ENCODE peak calls at places on chromosome 1, in ten cellular contexts. E is T-helper 1 cell; Q is ACHN; C is activated CD4-positive, alpha-beta memory T cell treated with anti-CD3 and anti-CD28 coated beads for 36 hours; K is stimulated activated CD4-positive, alpha-beta T cell treated with anti-CD3 and anti-CD28 coated beads, Interleukin-15, amount 100 ng/mL, for 24 hours; S is cerebellum; D is colonic mucosa; Z is foreskin fibroblast; M is T-helper 9 cell; T is NCI-H2081 treated with DMSO at 0.1 percent for 48 hours. V is an unnamed sample.

GRCh38 chr1:215476541-215476940 is 90.6 kb upstream of the KCTD3 start:
- DNase-seq in E (no peak), Q (no peak), C (no peak), K (no peak), S (no peak), D (no peak), Z (peak; percentile 35), M (no peak), T (no peak), V (no peak)

GRCh38 chr1:205484985-205485967 is 19.2 kb upstream of the CDK18 start:
- DNase-seq in E (peak; percentile 38), Q (peak; percentile 72), C (peak; percentile 75), K (peak; percentile 70), S (peak; percentile 91), D (peak; percentile 72), Z (peak; percentile 83), M (peak; percentile 50), T (peak; percentile 56), V (peak; percentile 70)

GRCh38 chr1:50978144-50978851 is 8.3 kb downstream of the CDKN2C start:
- DNase-seq in E (no peak), Q (peak; percentile 79), C (peak; percentile 34), K (peak; percentile 48), S (peak; percentile 28), D (peak; percentile 76), Z (peak; percentile 72), M (no peak), T (peak; percentile 84), V (no peak)

GRCh38 chr1:74689800-74690696 is 16.5 kb upstream of the ERICH3 start:
- DNase-seq in E (no peak), Q (peak; percentile 53), C (peak; percentile 42), K (peak; percentile 39), S (peak; percentile 55), D (peak; percentile 49), Z (peak; percentile 73), M (peak; percentile 3), T (peak; percentile 27), V (peak; percentile 23)

GRCh38 chr1:41773144-41773571 is 145.6 kb downstream of the HIVEP3 start:
- DNase-seq in E (no peak), Q (no peak), C (no peak), K (no peak), S (peak; percentile 44), D (no peak), Z (peak; percentile 89), M (no peak), T (no peak), V (no peak)

GRCh38 chr1:234780531-234781162 is 170.7 kb upstream of the IRF2BP2 start:
- DNase-seq in E (no peak), Q (no peak), C (peak; percentile 14), K (no peak), S (peak; percentile 17), D (no peak), Z (no peak), M (no peak), T (no peak), V (no peak)

GRCh38 chr1:27823784-27824183 is 6.8 kb upstream of the PPP1R8 start:
- DNase-seq in E (no peak), Q (no peak), C (no peak), K (no peak), S (no peak), D (no peak), Z (no peak), M (no peak), T (no peak), V (no peak)

GRCh38 chr1:185929759-185930158 is 195.6 kb downstream of the HMCN1 start:
- DNase-seq in E (no peak), Q (no peak), C (no peak), K (no peak), S (no peak), D (no peak), Z (peak; percentile 51), M (no peak), T (no peak), V (no peak)

GRCh38 chr1:198771562-198772153 is 132.8 kb downstream of the PTPRC start:
- DNase-seq in E (no peak), Q (peak; percentile 66), C (no peak), K (no peak), S (peak; percentile 2), D (no peak), Z (peak; percentile 63), M (no peak), T (no peak), V (no peak)

GRCh38 chr1:233575450-233575849 is 38.5 kb upstream of the KCNK1 start:
- DNase-seq in E (no peak), Q (no peak), C (no peak), K (no peak), S (no peak), D (no peak), Z (no peak), M (no peak), T (no peak), V (no peak)

GRCh38 chr1:41242645-41243171 is 602 bp upstream of the SCMH1 start:
- DNase-seq in E (no peak), Q (no peak), C (peak; percentile 27), K (no peak), S (no peak), D (peak; percentile 22), Z (no peak), M (peak; percentile 2), T (no peak), V (no peak)

GRCh38 chr1:51268675-51269033 is 32.6 kb downstream of the RNF11 start:
- DNase-seq in E (no peak), Q (no peak), C (no peak), K (no peak), S (no peak), D (no peak), Z (peak; percentile 27), M (no peak), T (no peak), V (no peak)

GRCh38 chr1:47809301-47810084 is 187.7 kb downstream of the TRABD2B start:
- DNase-seq in E (no peak), Q (no peak), C (no peak), K (no peak), S (no peak), D (no peak), Z (no peak), M (no peak), T (peak; percentile 6), V (no peak)

GRCh38 chr1:31764307-31765040 is at the start of gene ADGRB2:
- DNase-seq in E (no peak), Q (no peak), C (peak; percentile 26), K (peak; percentile 41), S (peak; percentile 77), D (no peak), Z (peak; percentile 50), M (peak; percentile 21), T (no peak), V (peak; percentile 26)

GRCh38 chr1:8516793-8517556 is 199.1 kb downstream of the SLC45A1 start:
- DNase-seq in E (no peak), Q (no peak), C (peak; percentile 56), K (peak; percentile 47), S (no peak), D (no peak), Z (peak; percentile 41), M (no peak), T (peak; percentile 18), V (peak; percentile 30)